ENCODE peak calls at places on chromosomes 3 and 15, in seven cellular contexts. Z, A, P, L, U, F and Q are unnamed samples.

GRCh38 chr3:72085036-72085435 is 300.1 kb upstream of the PROK2 start:
- DNase-seq in L (no peak), U (no peak), P (no peak), Z (no peak), A (no peak), F (no peak), Q (no peak)

GRCh38 chr15:45087513-45087912 is 26.5 kb downstream of the DUOX2 start:
- DNase-seq in P (no peak), F (no peak), U (no peak), L (no peak), Z (no peak), A (no peak), Q (no peak)

GRCh38 chr3:178419078-178419477 is 117.2 kb upstream of the KCNMB2 start:
- DNase-seq in F (no peak), U (no peak), L (no peak), P (no peak), A (peak), Z (no peak), Q (no peak)

GRCh38 chr3:61250784-61251173 is 473 bp downstream of the FHIT start:
- DNase-seq in F (peak), Z (peak), L (no peak), P (no peak), U (no peak), A (no peak), Q (no peak)

GRCh38 chr3:13110678-13111116 is 37.5 kb upstream of the IQSEC1 start:
- DNase-seq in L (peak), U (peak), Z (no peak), F (peak), A (peak), P (peak), Q (no peak)

GRCh38 chr3:11145888-11146287 is 8.4 kb upstream of the HRH1 start:
- DNase-seq in L (peak), Z (peak), P (no peak), A (peak), U (peak), F (no peak), Q (no peak)

GRCh38 chr3:157109267-157110141 is 50.4 kb downstream of the CCNL1 start:
- DNase-seq in U (no peak), Z (no peak), P (no peak), L (no peak), F (no peak), A (no peak), Q (no peak)

GRCh38 chr15:75844629-75845390 is 1.6 kb downstream of the UBE2Q2 start:
- DNase-seq in P (no peak), Z (no peak), F (peak), U (no peak), L (no peak), A (no peak), Q (no peak)

GRCh38 chr15:77629070-77630030 is 3.4 kb downstream of the LINGO1 start:
- DNase-seq in Z (no peak), U (no peak), F (no peak), A (no peak), L (no peak), P (no peak), Q (no peak)

GRCh38 chr3:170038434-170039110 is 777 bp downstream of the GPR160 start:
- DNase-seq in P (no peak), A (no peak), Z (no peak), U (no peak), F (peak), L (no peak), Q (no peak)

GRCh38 chr3:178823556-178824229 is 247.9 kb downstream of the ZMAT3 start:
- DNase-seq in P (no peak), L (no peak), F (no peak), U (no peak), Z (no peak), A (peak), Q (no peak)

GRCh38 chr3:5210926-5211325 is 23.4 kb downstream of the EDEM1 start:
- DNase-seq in A (no peak), Z (no peak), F (no peak), U (no peak), L (no peak), P (no peak), Q (no peak)

GRCh38 chr3:186932281-186933181 is 2.2 kb downstream of the ST6GAL1 start:
- DNase-seq in U (no peak), A (no peak), Z (no peak), P (no peak), L (no peak), F (no peak), Q (no peak)

GRCh38 chr3:159804726-159805410 is 183.8 kb upstream of the IL12A start:
- DNase-seq in F (no peak), U (peak), A (peak), L (peak), Z (peak), P (no peak), Q (no peak)

GRCh38 chr15:89303986-89304385 is 30.6 kb downstream of the POLG start:
- DNase-seq in Z (no peak), A (no peak), P (no peak), U (peak), F (no peak), L (no peak), Q (no peak)

GRCh38 chr15:31338879-31339557 is 12.4 kb downstream of the KLF13 start:
- DNase-seq in Z (peak), A (peak), U (peak), L (peak), F (no peak), P (no peak), Q (no peak)

GRCh38 chr3:185308126-185308754 is 54.4 kb upstream of the EHHADH start:
- DNase-seq in Z (peak), P (no peak), A (peak), L (peak), F (peak), U (peak), Q (no peak)

GRCh38 chr3:172044833-172045585 is 5.6 kb downstream of the FNDC3B start:
- DNase-seq in Z (no peak), P (no peak), L (no peak), A (no peak), F (no peak), U (no peak), Q (no peak)

GRCh38 chr3:51798561-51798960 is 19.5 kb upstream of the IQCF6 start:
- DNase-seq in L (no peak), A (no peak), F (no peak), Z (no peak), U (no peak), P (no peak), Q (no peak)

GRCh38 chr3:187150186-187150585 is 10.9 kb upstream of the RPL39L start:
- DNase-seq in L (no peak), F (no peak), P (no peak), A (no peak), U (no peak), Z (no peak), Q (no peak)

GRCh38 chr15:78979456-78980320 is 34.8 kb upstream of the CTSH start:
- DNase-seq in L (peak), A (peak), Z (peak), P (peak), U (peak), F (peak), Q (no peak)